ENCODE peak calls at places on chromosomes 7 and 10, in four cellular contexts. One of them, this sample, is unnamed.

GRCh38 chr10:132546567-132547420 is 9.2 kb downstream of the INPP5A start:
- DNase-seq in anterior cingulate cortex: no peak
- DNase-seq in ELF-1: no peak
- DNase-seq in AG20443: no peak
- DNase-seq in this sample: no peak

GRCh38 chr10:14822879-14823755 is 14.7 kb downstream of the CDNF start:
- DNase-seq in anterior cingulate cortex: no peak
- DNase-seq in ELF-1: peak; percentile 11
- DNase-seq in AG20443: peak; percentile 69
- DNase-seq in this sample: peak; percentile 5

GRCh38 chr10:132788180-132788830 is 2.4 kb upstream of the NKX6-2 start:
- DNase-seq in anterior cingulate cortex: no peak
- DNase-seq in ELF-1: no peak
- DNase-seq in AG20443: peak; percentile 75
- DNase-seq in this sample: no peak

GRCh38 chr7:130063036-130063435 is 7.3 kb upstream of the KLHDC10 start:
- DNase-seq in anterior cingulate cortex: no peak
- DNase-seq in ELF-1: peak; percentile 84
- DNase-seq in AG20443: peak; percentile 17
- DNase-seq in this sample: no peak

GRCh38 chr10:4708123-4708759 is 117.8 kb upstream of the AKR1E2 start:
- DNase-seq in anterior cingulate cortex: no peak
- DNase-seq in ELF-1: peak; percentile 43
- DNase-seq in AG20443: no peak
- DNase-seq in this sample: no peak

GRCh38 chr7:2726316-2727018 is 38.5 kb downstream of the AMZ1 start:
- DNase-seq in anterior cingulate cortex: no peak
- DNase-seq in ELF-1: no peak
- DNase-seq in AG20443: no peak
- DNase-seq in this sample: no peak

GRCh38 chr10:97612386-97612785 is 20.9 kb downstream of the MORN4 start:
- DNase-seq in anterior cingulate cortex: no peak
- DNase-seq in ELF-1: peak; percentile 24
- DNase-seq in AG20443: peak; percentile 77
- DNase-seq in this sample: no peak

GRCh38 chr7:100022621-100023020 is 7.2 kb downstream of the ZKSCAN1 start:
- DNase-seq in anterior cingulate cortex: no peak
- DNase-seq in ELF-1: no peak
- DNase-seq in AG20443: no peak
- DNase-seq in this sample: no peak

GRCh38 chr10:96556003-96556402 is 30.8 kb downstream of the TM9SF3 start:
- DNase-seq in anterior cingulate cortex: no peak
- DNase-seq in ELF-1: no peak
- DNase-seq in AG20443: peak; percentile 17
- DNase-seq in this sample: no peak

GRCh38 chr7:99473315-99473596 is 566 bp downstream of the ZNF789 start:
- DNase-seq in anterior cingulate cortex: no peak
- DNase-seq in ELF-1: peak; percentile 50
- DNase-seq in AG20443: peak; percentile 72
- DNase-seq in this sample: no peak

GRCh38 chr7:31690892-31691291 is 3.9 kb downstream of the PPP1R17 start:
- DNase-seq in anterior cingulate cortex: no peak
- DNase-seq in ELF-1: no peak
- DNase-seq in AG20443: no peak
- DNase-seq in this sample: no peak

GRCh38 chr10:100362570-100363496 is 15.8 kb downstream of the SCD start:
- DNase-seq in anterior cingulate cortex: no peak
- DNase-seq in ELF-1: no peak
- DNase-seq in AG20443: no peak
- DNase-seq in this sample: no peak

GRCh38 chr7:107035446-107035845 is 9.1 kb upstream of the PRKAR2B start:
- DNase-seq in anterior cingulate cortex: no peak
- DNase-seq in ELF-1: no peak
- DNase-seq in AG20443: peak; percentile 81
- DNase-seq in this sample: peak; percentile 17

GRCh38 chr10:12077580-12078180 is 8.9 kb downstream of the DHTKD1 start:
- DNase-seq in anterior cingulate cortex: no peak
- DNase-seq in ELF-1: no peak
- DNase-seq in AG20443: no peak
- DNase-seq in this sample: no peak

This sample was measured in Panc1.